ENCODE peak calls at places on chromosomes 11 and 22, in eight cellular contexts. W is activated CD4-positive, CD25-positive, alpha-beta regulatory T cell treated with anti-CD3 and anti-CD28 coated beads, Interleukin-2, amount 50 U/mL, for 72 hours; V is AG08395; L is stimulated activated CD8-positive, alpha-beta memory T cell treated with anti-CD3 and anti-CD28 coated beads, Interleukin-4, amount 100 ng/mL, for 1 hour; G is nucleus accumbens; U is Ammon's horn; R is HCT116; T is T-helper 9 cell. Y is an unnamed sample.
A peak's percentile ranks its signal among the peaks of the same experiment; 100 is the strongest.

GRCh38 chr11:59669611-59670009 is 773 bp upstream of the PATL1 start:
- DNase-seq in W (peak; percentile 48), V (peak; percentile 42), L (no peak), G (no peak), U (peak; percentile 76), R (no peak), T (no peak), Y (peak; percentile 14)

GRCh38 chr11:113906038-113906437 is 1.4 kb downstream of the HTR3B start:
- DNase-seq in W (no peak), V (no peak), L (no peak), G (no peak), U (no peak), R (peak; percentile 45), T (no peak), Y (no peak)

GRCh38 chr11:118084247-118084646 is 2.5 kb downstream of the SMIM35 start:
- DNase-seq in W (no peak), V (no peak), L (no peak), G (no peak), U (peak; percentile 48), R (no peak), T (no peak), Y (peak; percentile 3)

GRCh38 chr11:90133560-90134145 is 810 bp upstream of the NAALAD2 start:
- DNase-seq in W (no peak), V (no peak), L (no peak), G (no peak), U (no peak), R (no peak), T (no peak), Y (no peak)

GRCh38 chr11:133516845-133517244 is 15.5 kb downstream of the OPCML start:
- DNase-seq in W (no peak), V (no peak), L (no peak), G (no peak), U (no peak), R (no peak), T (no peak), Y (no peak)

GRCh38 chr11:3177931-3178330 is 12.8 kb upstream of the OSBPL5 start:
- DNase-seq in W (no peak), V (no peak), L (no peak), G (no peak), U (no peak), R (no peak), T (no peak), Y (no peak)

GRCh38 chr11:35540526-35540925 is 15.1 kb upstream of the PAMR1 start:
- DNase-seq in W (no peak), V (no peak), L (no peak), G (no peak), U (no peak), R (no peak), T (no peak), Y (no peak)

GRCh38 chr22:24834845-24835570 is 29.0 kb downstream of the SGSM1 start:
- DNase-seq in W (no peak), V (no peak), L (no peak), G (no peak), U (no peak), R (peak; percentile 37), T (no peak), Y (no peak)

GRCh38 chr11:11635456-11635855 is 13.7 kb upstream of the GALNT18 start:
- DNase-seq in W (no peak), V (no peak), L (no peak), G (no peak), U (no peak), R (no peak), T (no peak), Y (no peak)

GRCh38 chr11:74057251-74058151 is 48.6 kb upstream of the UCP3 start:
- DNase-seq in W (no peak), V (peak; percentile 24), L (no peak), G (no peak), U (no peak), R (peak; percentile 2), T (no peak), Y (no peak)